ENCODE peak calls at places on chromosomes 7 and 10, in five cellular contexts. E is activated T-cell treated with anti-CD3 and anti-CD28 coated beads for 1 hour; T is activated CD8-positive, alpha-beta memory T cell treated with anti-CD3 and anti-CD28 coated beads for 24 hours; C is WTC11; W is BJ. Z is an unnamed sample.

GRCh38 chr10:93436577-93436976 is 45.6 kb downstream of the MYOF start:
- DNase-seq in E (no peak), C (no peak), W (peak), T (no peak), Z (no peak)

GRCh38 chr10:94403034-94403822 is 887 bp downstream of the TBC1D12 start:
- DNase-seq in T (peak), E (no peak), W (no peak), C (peak), Z (peak)

GRCh38 chr10:75788394-75789205 is 357.2 kb downstream of the LRMDA start:
- DNase-seq in C (no peak), W (no peak), T (no peak), E (no peak), Z (no peak)

GRCh38 chr7:43260980-43261878 is 148.8 kb downstream of the HECW1 start:
- DNase-seq in C (peak), W (peak), T (peak), E (peak), Z (peak)

GRCh38 chr7:121084748-121085336 is 96.3 kb downstream of the CPED1 start:
- DNase-seq in E (no peak), C (no peak), T (no peak), W (peak), Z (no peak)

GRCh38 chr10:132729810-132730565 is 56.0 kb downstream of the NKX6-2 start:
- DNase-seq in W (no peak), E (no peak), C (no peak), T (no peak), Z (no peak)

GRCh38 chr10:24463683-24464426 is 254.9 kb downstream of the KIAA1217 start:
- DNase-seq in T (no peak), C (no peak), E (no peak), W (no peak), Z (no peak)

GRCh38 chr7:1354661-1355567 is 104.4 kb downstream of the MICALL2 start:
- DNase-seq in W (no peak), T (no peak), E (no peak), C (no peak), Z (no peak)

GRCh38 chr7:35430547-35431153 is 176.8 kb upstream of the TBX20 start:
- DNase-seq in C (peak), T (no peak), W (no peak), E (no peak), Z (no peak)

GRCh38 chr7:28858206-28858605 is 99.9 kb downstream of the TRIL start:
- DNase-seq in C (no peak), E (no peak), T (no peak), W (no peak), Z (no peak)

Z was measured in NCI-H2227 treated with DMSO at 0.1 percent for 48 hours.